ENCODE peak calls at places on chromosomes 3 and 15, in six cellular contexts. V, W, A, F, G and M are unnamed samples.

GRCh38 chr3:17307482-17307881 is 422.7 kb downstream of the PLCL2 start:
- DNase-seq in F (no peak), W (no peak), V (no peak), G (no peak), A (peak; percentile 25), M (no peak)

GRCh38 chr3:189118896-189119295 is 52.9 kb upstream of the TPRG1 start:
- DNase-seq in G (no peak), V (no peak), A (no peak), F (no peak), W (no peak), M (no peak)

GRCh38 chr3:78901544-78901943 is 866.3 kb downstream of the ROBO1 start:
- DNase-seq in A (no peak), F (no peak), G (no peak), W (no peak), V (no peak), M (no peak)

GRCh38 chr3:44136421-44136820 is 105.3 kb upstream of the TOPAZ1 start:
- DNase-seq in A (no peak), W (no peak), V (no peak), G (no peak), F (no peak), M (no peak)

GRCh38 chr15:95401586-95401985 is 928.9 kb upstream of the NR2F2 start:
- DNase-seq in W (no peak), F (no peak), A (no peak), V (no peak), G (no peak), M (no peak)

GRCh38 chr3:195106418-195106906 is 164.5 kb downstream of the XXYLT1 start:
- DNase-seq in W (peak; percentile 68), A (peak; percentile 64), V (peak; percentile 21), F (no peak), G (peak; percentile 32), M (peak; percentile 87)

GRCh38 chr3:37136067-37136466 is 38.3 kb downstream of the LRRFIP2 start:
- DNase-seq in A (no peak), F (no peak), G (no peak), V (no peak), W (no peak), M (no peak)

GRCh38 chr15:90883526-90883931 is 775 bp upstream of the FES start:
- DNase-seq in W (no peak), F (no peak), V (no peak), A (no peak), G (no peak), M (no peak)

GRCh38 chr15:65416845-65417416 is 5.8 kb downstream of the IGDCC4 start:
- DNase-seq in A (no peak), V (no peak), F (no peak), G (no peak), W (no peak), M (no peak)

GRCh38 chr3:30596161-30596560 is 10.2 kb upstream of the TGFBR2 start:
- DNase-seq in V (no peak), W (no peak), A (no peak), G (no peak), F (no peak), M (no peak)

GRCh38 chr15:40879609-40880008 is 5.6 kb upstream of the RHOV start:
- DNase-seq in A (no peak), F (no peak), W (no peak), V (no peak), G (no peak), M (no peak)

GRCh38 chr15:86139828-86140227 is 60.2 kb downstream of the AGBL1 start:
- DNase-seq in W (peak; percentile 0), F (no peak), V (no peak), A (no peak), G (no peak), M (no peak)

GRCh38 chr3:188323067-188323842 is 169.3 kb downstream of the LPP start:
- DNase-seq in G (no peak), V (no peak), W (no peak), F (no peak), A (no peak), M (no peak)